ENCODE peak calls at places on chromosomes 11 and 22, in six cellular contexts. C is A549, O is HepG2, X is HEK293T, Z is K562, T is GM12878. H is an unnamed sample.

GRCh38 chr22:23533328-23533762 is 46.7 kb downstream of the IGLL1 start:
- DNase-seq in C (peak), O (peak), X (peak), Z (peak), T (no peak), H (peak)

GRCh38 chr11:20355221-20356219 is 8.0 kb upstream of the HTATIP2 start:
- DNase-seq in C (peak), O (peak), X (peak), Z (peak), T (no peak), H (peak)

GRCh38 chr11:9250139-9250582 is 15.0 kb downstream of the DENND5A start:
- DNase-seq in C (no peak), O (no peak), X (no peak), Z (no peak), T (peak), H (no peak)

GRCh38 chr11:32960553-32961164 is 55.0 kb upstream of the DEPDC7 start:
- DNase-seq in C (no peak), O (peak), X (peak), Z (peak), T (peak), H (peak)

GRCh38 chr11:117316197-117316961 is at the start of gene BACE1:
- DNase-seq in C (peak), O (peak), X (peak), Z (no peak), T (no peak), H (peak)

GRCh38 chr11:105193260-105193659 is 53.7 kb upstream of the CARD18 start:
- DNase-seq in C (no peak), O (no peak), X (no peak), Z (no peak), T (no peak), H (no peak)

GRCh38 chr11:64637346-64638016 is 46.5 kb downstream of the SLC22A12 start:
- DNase-seq in C (no peak), O (no peak), X (no peak), Z (no peak), T (no peak), H (no peak)

GRCh38 chr11:17790453-17790852 is 55.9 kb downstream of the KCNC1 start:
- DNase-seq in C (peak), O (no peak), X (no peak), Z (no peak), T (no peak), H (peak)

GRCh38 chr11:75924966-75925784 is 110.2 kb downstream of the UVRAG start:
- DNase-seq in C (no peak), O (no peak), X (no peak), Z (no peak), T (no peak), H (no peak)

GRCh38 chr22:22752556-22753477 is 108.4 kb downstream of the GGTLC2 start:
- DNase-seq in C (no peak), O (no peak), X (no peak), Z (peak), T (no peak), H (peak)

GRCh38 chr11:59766542-59766941 is 11.4 kb downstream of the STX3 start:
- DNase-seq in C (no peak), O (no peak), X (no peak), Z (peak), T (no peak), H (no peak)

GRCh38 chr11:59759900-59760299 is 4.7 kb downstream of the STX3 start:
- DNase-seq in C (no peak), O (no peak), X (no peak), Z (no peak), T (no peak), H (no peak)

GRCh38 chr11:59758638-59759037 is 3.5 kb downstream of the STX3 start:
- DNase-seq in C (no peak), O (no peak), X (no peak), Z (no peak), T (no peak), H (no peak)

GRCh38 chr11:59765068-59765770 is 10.0 kb downstream of the STX3 start:
- DNase-seq in C (no peak), O (no peak), X (no peak), Z (no peak), T (no peak), H (no peak)

DNA sequence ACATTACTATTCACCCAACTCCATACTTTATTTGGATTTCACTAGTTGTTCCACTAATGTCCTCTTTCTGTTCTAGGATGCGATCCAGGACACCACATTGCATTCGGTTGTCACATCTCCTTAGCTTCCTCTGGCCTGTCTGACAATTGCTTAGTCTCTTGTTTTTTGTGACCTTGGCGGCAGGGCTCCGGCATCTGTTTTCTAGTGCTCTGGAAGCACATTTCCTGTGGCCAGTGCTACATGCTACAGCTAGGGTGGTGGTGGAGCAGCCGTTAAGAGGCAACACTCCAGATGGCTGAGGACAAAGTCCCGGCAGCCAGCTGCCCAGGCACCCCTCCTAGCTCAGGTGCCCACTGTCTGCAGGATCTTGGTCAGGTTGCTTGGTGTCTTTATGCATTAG is 6.8 kb downstream of the STX3 start:
- DNase-seq in C (no peak), O (no peak), X (no peak), Z (no peak), T (no peak), H (no peak)
- TF ChIP-seq BHLHE40 in C (no peak), O (no peak), X (no peak), Z (no peak), T (no peak), H (no peak)

GRCh38 chr11:78840190-78840589 is 265.5 kb upstream of the NARS2 start:
- DNase-seq in C (no peak), O (no peak), X (no peak), Z (no peak), T (no peak), H (peak)

GRCh38 chr11:78835646-78836045 is 261.0 kb upstream of the NARS2 start:
- DNase-seq in C (no peak), O (no peak), X (no peak), Z (no peak), T (no peak), H (no peak)

GRCh38 chr11:78838417-78838816 is 263.8 kb upstream of the NARS2 start:
- DNase-seq in C (no peak), O (no peak), X (no peak), Z (no peak), T (no peak), H (no peak)

GRCh38 chr11:78840623-78841022 is 266.0 kb upstream of the NARS2 start:
- DNase-seq in C (no peak), O (no peak), X (no peak), Z (no peak), T (no peak), H (peak)

DNA sequence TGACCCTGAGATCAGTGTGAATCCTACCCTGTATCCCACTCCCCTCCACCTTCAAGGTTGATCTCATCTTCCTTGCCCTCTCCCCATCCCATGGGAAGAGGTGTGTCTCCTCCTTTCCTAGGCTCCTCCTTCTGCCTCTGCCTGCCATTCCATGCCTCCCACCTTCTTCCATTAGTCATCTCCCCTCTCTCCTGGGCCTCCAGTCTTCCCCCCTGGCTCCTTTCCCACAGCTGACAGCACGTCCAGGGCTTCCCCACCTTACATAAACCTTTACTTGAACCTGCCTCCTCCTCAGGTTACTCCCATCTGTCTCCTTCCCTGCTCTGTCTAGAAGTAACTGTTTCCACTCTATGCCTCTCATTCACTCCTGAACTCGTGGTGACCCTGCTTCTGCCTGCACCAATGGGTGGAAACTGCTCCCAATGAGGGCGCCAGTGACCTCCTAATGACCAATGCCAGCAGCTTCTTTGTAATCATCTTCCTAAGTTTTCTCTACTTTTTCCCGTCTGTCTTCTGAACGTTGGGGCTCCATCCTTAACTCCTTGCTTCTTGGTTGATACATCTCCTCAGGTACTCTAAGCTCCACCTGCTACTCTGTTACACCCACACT is 266.9 kb upstream of the NARS2 start:
- DNase-seq in C (no peak), O (no peak), X (no peak), Z (no peak), T (no peak), H (peak)
- TF ChIP-seq BHLHE40 in C (no peak), O (no peak), X (no peak), Z (no peak), T (no peak), H (no peak)

DNA sequence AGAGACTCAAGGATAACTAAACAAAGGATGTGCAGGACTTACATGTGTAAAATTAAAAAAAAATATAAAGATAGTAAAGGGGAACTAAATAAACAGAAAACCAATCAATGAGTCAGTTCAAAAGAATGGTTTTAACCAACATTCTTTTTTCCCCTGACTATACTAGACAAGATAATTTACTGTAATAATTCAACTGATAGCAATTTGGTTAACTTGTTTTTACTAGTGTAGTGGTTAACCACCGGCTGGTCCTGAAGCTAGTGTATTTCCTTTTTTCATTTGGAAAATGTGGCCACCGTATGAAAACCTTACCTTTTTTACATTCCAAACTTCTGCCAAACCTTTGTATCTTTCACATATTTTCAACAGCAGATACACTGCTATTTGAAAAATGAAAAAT is 123.1 kb downstream of the ARHGAP42 start:
- DNase-seq in C (no peak), O (no peak), X (no peak), Z (no peak), T (no peak), H (peak)
- TF ChIP-seq BHLHE40 in C (no peak), O (no peak), X (no peak), Z (no peak), T (no peak), H (no peak)

GRCh38 chr11:31450841-31451240 is 58.6 kb downstream of the IMMP1L start:
- DNase-seq in C (no peak), O (peak), X (no peak), Z (no peak), T (no peak), H (no peak)
- TF ChIP-seq BHLHE40 in C (no peak), O (no peak), X (no peak), Z (no peak), T (no peak), H (no peak)

H was measured in IMR-90.